ENCODE peak calls at places on chromosomes 3 and 15, in eight cellular contexts. One of them, this sample, is unnamed.

GRCh38 chr15:92898988-92899909 is 875 bp upstream of the CHD2 start:
- DNase-seq in cerebellum: no peak
- DNase-seq in endothelial cell: no peak
- DNase-seq in fibroblast of lung: no peak
- DNase-seq in kidney glomerular epithelial cell: no peak
- DNase-seq in HuH-7.5: no peak
- DNase-seq in GM04503: no peak
- DNase-seq in hippocampal formation: no peak
- DNase-seq in this sample: no peak

GRCh38 chr15:62846805-62847481 is 195.6 kb upstream of the TPM1 start:
- DNase-seq in fibroblast of lung: no peak
- DNase-seq in cerebellum: no peak
- DNase-seq in endothelial cell: no peak
- DNase-seq in GM04503: no peak
- DNase-seq in HuH-7.5: no peak
- DNase-seq in kidney glomerular epithelial cell: no peak
- DNase-seq in hippocampal formation: no peak
- DNase-seq in this sample: no peak

GRCh38 chr15:26070095-26070532 is 207.0 kb upstream of the ATP10A start:
- DNase-seq in GM04503: no peak
- DNase-seq in HuH-7.5: no peak
- DNase-seq in hippocampal formation: no peak
- DNase-seq in cerebellum: no peak
- DNase-seq in endothelial cell: no peak
- DNase-seq in fibroblast of lung: no peak
- DNase-seq in kidney glomerular epithelial cell: no peak
- DNase-seq in this sample: no peak

GRCh38 chr3:45716790-45717336 is 27.7 kb downstream of the SACM1L start:
- DNase-seq in endothelial cell: no peak
- DNase-seq in hippocampal formation: no peak
- DNase-seq in HuH-7.5: no peak
- DNase-seq in fibroblast of lung: no peak
- DNase-seq in kidney glomerular epithelial cell: no peak
- DNase-seq in cerebellum: no peak
- DNase-seq in GM04503: no peak
- DNase-seq in this sample: no peak

GRCh38 chr3:24829632-24830229 is 335.1 kb upstream of the THRB start:
- DNase-seq in fibroblast of lung: peak; percentile 11
- DNase-seq in endothelial cell: peak; percentile 28
- DNase-seq in cerebellum: peak; percentile 6
- DNase-seq in hippocampal formation: no peak
- DNase-seq in GM04503: no peak
- DNase-seq in HuH-7.5: no peak
- DNase-seq in kidney glomerular epithelial cell: no peak
- DNase-seq in this sample: no peak

GRCh38 chr3:136390574-136390973 is 140.4 kb downstream of the PCCB start:
- DNase-seq in fibroblast of lung: no peak
- DNase-seq in cerebellum: no peak
- DNase-seq in GM04503: no peak
- DNase-seq in kidney glomerular epithelial cell: no peak
- DNase-seq in endothelial cell: no peak
- DNase-seq in HuH-7.5: no peak
- DNase-seq in hippocampal formation: no peak
- DNase-seq in this sample: no peak

GRCh38 chr3:45762647-45763330 is 33.5 kb downstream of the SLC6A20 start:
- DNase-seq in fibroblast of lung: no peak
- DNase-seq in hippocampal formation: no peak
- DNase-seq in HuH-7.5: no peak
- DNase-seq in endothelial cell: no peak
- DNase-seq in cerebellum: no peak
- DNase-seq in kidney glomerular epithelial cell: no peak
- DNase-seq in GM04503: no peak
- DNase-seq in this sample: no peak

GRCh38 chr3:53320697-53321096 is 26.6 kb downstream of the DCP1A start:
- DNase-seq in endothelial cell: no peak
- DNase-seq in kidney glomerular epithelial cell: no peak
- DNase-seq in HuH-7.5: no peak
- DNase-seq in hippocampal formation: no peak
- DNase-seq in cerebellum: no peak
- DNase-seq in fibroblast of lung: peak; percentile 39
- DNase-seq in GM04503: no peak
- DNase-seq in this sample: no peak

GRCh38 chr15:100920516-100921135 is 1.5 kb downstream of the LRRK1 start:
- DNase-seq in GM04503: no peak
- DNase-seq in cerebellum: no peak
- DNase-seq in HuH-7.5: no peak
- DNase-seq in kidney glomerular epithelial cell: no peak
- DNase-seq in endothelial cell: no peak
- DNase-seq in fibroblast of lung: no peak
- DNase-seq in hippocampal formation: no peak
- DNase-seq in this sample: no peak

GRCh38 chr15:40743921-40744809 is 10.9 kb downstream of the RMDN3 start:
- DNase-seq in cerebellum: no peak
- DNase-seq in hippocampal formation: no peak
- DNase-seq in GM04503: peak; percentile 72
- DNase-seq in kidney glomerular epithelial cell: peak; percentile 8
- DNase-seq in endothelial cell: no peak
- DNase-seq in fibroblast of lung: peak; percentile 82
- DNase-seq in HuH-7.5: no peak
- DNase-seq in this sample: peak; percentile 69

GRCh38 chr3:24359102-24359501 is 135.5 kb downstream of the THRB start:
- DNase-seq in hippocampal formation: no peak
- DNase-seq in fibroblast of lung: no peak
- DNase-seq in endothelial cell: no peak
- DNase-seq in HuH-7.5: no peak
- DNase-seq in kidney glomerular epithelial cell: no peak
- DNase-seq in cerebellum: no peak
- DNase-seq in GM04503: no peak
- DNase-seq in this sample: no peak

This sample was measured in CD8-positive, alpha-beta memory T cell.